ENCODE peak calls at places on chromosomes 16 and 17, in four cellular contexts. Z is A549, Y is body of pancreas, H is heart left ventricle. W is an unnamed sample.

GRCh38 chr16:69199382-69199781 is 12.4 kb downstream of the SNTB2 start:
- DNase-seq in Z (peak), Y (no peak), H (no peak), W (peak)

GRCh38 chr17:35540589-35541404 is 3.3 kb upstream of the SLFN12L start:
- DNase-seq in Z (no peak), Y (no peak), H (peak), W (peak)

GRCh38 chr16:89453662-89454321 is 36.6 kb downstream of the ANKRD11 start:
- DNase-seq in Z (peak), H (no peak), Y (peak), W (no peak)

GRCh38 chr16:71357681-71358080 is 842 bp upstream of the CALB2 start:
- DNase-seq in H (no peak), Y (peak), Z (peak), W (no peak)

GRCh38 chr17:74743755-74744154 is 4.7 kb upstream of the NHERF1 start:
- DNase-seq in Z (no peak), H (no peak), Y (no peak), W (no peak)

GRCh38 chr17:18314059-18314730 is 599 bp downstream of the TOP3A start:
- DNase-seq in Y (no peak), H (no peak), Z (no peak), W (no peak)

GRCh38 chr17:68320943-68321557 is 29.8 kb downstream of the ARSG start:
- DNase-seq in Y (no peak), Z (no peak), H (no peak), W (no peak)

GRCh38 chr16:10297341-10298006 is 88.4 kb upstream of the ATF7IP2 start:
- DNase-seq in H (no peak), Z (no peak), Y (no peak), W (no peak)

GRCh38 chr17:17781591-17782424 is 55.0 kb downstream of the SREBF1 start:
- DNase-seq in H (peak), Z (peak), Y (peak), W (peak)

GRCh38 chr16:14331020-14331419 is 259.9 kb downstream of the MRTFB start:
- DNase-seq in H (no peak), Y (no peak), Z (no peak), W (no peak)
- TF ChIP-seq POLR2A in H (no peak), Y (no peak), Z (no peak), W (no peak)

DNA sequence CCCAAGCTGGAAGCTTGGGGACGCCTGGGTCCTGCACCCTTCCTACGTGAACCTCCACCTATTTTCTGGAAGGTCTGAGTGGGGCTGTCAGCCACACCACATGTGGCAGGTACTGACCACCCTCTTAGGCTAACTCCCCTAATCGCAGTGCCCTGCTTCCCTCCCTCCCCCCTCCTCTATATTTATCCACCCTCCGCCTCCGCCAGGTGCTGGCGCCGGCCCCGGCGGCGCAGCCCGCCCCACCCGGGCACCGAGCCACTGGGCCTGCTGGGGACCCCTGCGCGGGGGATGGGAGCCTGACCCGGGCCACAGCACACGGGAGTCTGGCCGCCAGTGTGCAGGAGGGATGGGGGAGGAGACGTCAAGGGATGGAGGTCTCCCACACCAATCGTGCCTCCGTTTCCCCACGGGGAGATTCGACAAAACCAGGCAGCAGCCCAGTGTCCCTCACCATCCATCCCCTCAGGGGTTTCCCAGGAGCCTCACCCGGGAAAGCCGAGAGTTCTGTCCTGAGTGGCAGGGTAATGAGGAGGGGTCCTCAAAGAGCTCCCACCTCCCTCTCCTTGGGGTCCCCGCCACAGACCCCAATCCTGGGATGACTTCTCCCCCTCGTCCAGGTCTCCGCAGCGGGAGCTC is 1.3 kb downstream of the PLEKHH3 start:
- DNase-seq in H (peak), Y (peak), Z (no peak), W (no peak)
- TF ChIP-seq POLR2A in H (no peak), Y (no peak), Z (no peak), W (no peak)

DNA sequence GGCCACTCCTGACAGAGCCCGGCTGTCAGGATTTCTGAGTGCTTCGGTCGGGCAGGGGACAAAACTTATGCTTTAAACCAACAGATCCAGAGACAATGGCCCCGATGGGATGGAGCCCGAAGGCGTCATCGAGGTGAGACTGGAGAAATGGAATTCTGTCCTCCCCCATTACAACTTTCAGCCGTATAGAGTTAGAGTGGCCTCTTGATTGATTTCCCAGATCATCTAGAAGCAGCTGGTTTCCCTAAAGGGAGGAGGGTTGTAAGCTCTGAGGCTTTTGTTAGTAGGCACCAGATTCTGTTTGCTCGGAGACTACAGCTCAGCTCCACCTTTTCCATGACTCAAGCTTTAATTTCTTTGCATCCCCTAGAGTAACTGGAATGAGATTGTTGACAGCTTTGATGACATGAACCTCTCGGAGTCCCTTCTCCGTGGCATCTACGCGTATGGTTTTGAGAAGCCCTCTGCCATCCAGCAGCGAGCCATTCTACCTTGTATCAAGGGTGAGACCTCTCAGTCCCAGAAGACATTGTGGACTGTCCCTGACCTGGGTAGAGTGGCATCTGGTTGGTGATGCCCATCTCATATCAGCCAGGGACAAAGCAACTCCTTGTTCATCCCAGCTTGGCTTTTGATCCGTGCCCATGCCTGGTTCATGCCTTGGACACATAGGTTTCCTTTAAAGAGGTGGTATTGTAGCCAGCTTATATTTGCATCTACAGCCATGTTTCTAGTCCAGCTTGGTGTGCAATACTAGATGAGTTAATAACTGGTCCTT is 5.1 kb upstream of the CD68 start:
- DNase-seq in Y (no peak), H (no peak), Z (no peak), W (no peak)
- TF ChIP-seq POLR2A in Y (no peak), H (no peak), Z (no peak), W (no peak)

GRCh38 chr17:4947010-4947410 is 1.3 kb downstream of the PFN1 start:
- DNase-seq in Y (no peak), Z (peak), H (no peak), W (no peak)
- TF ChIP-seq POLR2A in Y (no peak), Z (no peak), H (no peak), W (no peak)

GRCh38 chr16:19521471-19522368 is at the start of gene GDE1:
- DNase-seq in Z (peak), Y (peak), H (peak), W (peak)
- TF ChIP-seq POLR2A in Z (peak), Y (peak), H (peak), W (peak)

GRCh38 chr17:8706431-8706830 is 38.2 kb downstream of the CCDC42 start:
- DNase-seq in Z (no peak), H (no peak), Y (no peak), W (no peak)
- TF ChIP-seq POLR2A in Z (no peak), H (no peak), Y (no peak), W (no peak)

GRCh38 chr17:32517982-32518381 is 31.2 kb downstream of the CDK5R1 start:
- DNase-seq in H (no peak), Y (no peak), Z (no peak), W (no peak)

GRCh38 chr17:32516450-32516849 is 29.7 kb downstream of the CDK5R1 start:
- DNase-seq in Z (no peak), Y (no peak), H (no peak), W (no peak)

GRCh38 chr17:32514587-32514986 is 27.8 kb downstream of the CDK5R1 start:
- DNase-seq in Y (no peak), Z (no peak), H (no peak), W (no peak)

GRCh38 chr17:32516940-32517711 is 30.3 kb downstream of the CDK5R1 start:
- DNase-seq in Y (no peak), Z (no peak), H (no peak), W (no peak)

DNA sequence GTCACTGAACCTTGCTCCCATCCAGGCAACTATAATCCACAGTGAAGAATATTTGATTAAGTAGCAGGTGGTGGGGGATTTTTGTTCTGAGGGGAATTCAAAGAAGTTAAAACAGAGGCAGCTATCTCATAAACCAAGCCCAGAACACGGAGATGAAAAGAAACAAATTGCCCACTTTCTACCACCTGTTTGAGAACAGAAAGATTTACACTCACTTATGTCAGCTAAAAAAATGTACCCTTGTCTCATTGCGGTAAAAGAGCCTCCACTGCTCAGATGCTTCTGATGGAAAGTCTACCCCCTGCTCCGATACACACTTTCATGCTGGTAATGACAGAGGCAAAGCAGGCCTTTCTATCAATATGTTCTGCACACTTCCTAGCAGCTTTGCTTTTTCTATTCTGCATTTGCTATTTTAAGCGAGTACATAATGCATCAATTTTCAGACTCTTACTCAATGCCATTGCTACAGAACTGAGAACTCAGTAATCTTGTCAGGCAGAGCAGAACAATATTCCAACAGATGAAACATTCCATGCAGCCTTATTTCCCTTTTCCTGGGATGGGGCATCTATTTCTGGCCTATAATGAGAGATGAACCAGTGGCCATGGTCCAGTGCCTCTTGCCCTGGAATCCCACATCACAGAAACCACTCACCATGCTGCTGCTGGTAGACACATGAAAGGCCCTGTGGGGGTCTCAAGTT is 29.0 kb downstream of the CDK5R1 start:
- DNase-seq in Z (no peak), Y (no peak), H (no peak), W (no peak)
- TF ChIP-seq POLR2A in Z (no peak), Y (no peak), H (no peak), W (no peak)

GRCh38 chr17:21283482-21284318 is 811 bp upstream of the MAP2K3 start:
- DNase-seq in Y (peak), Z (no peak), H (no peak), W (no peak)
- TF ChIP-seq POLR2A in Y (no peak), Z (no peak), H (no peak), W (no peak)